ENCODE peak calls at places on chromosome 3, in six cellular contexts. One of them, this sample, is unnamed.

GRCh38 chr3:120908803-120909601 is 997 bp downstream of the STXBP5L start:
- DNase-seq in occipital lobe: no peak
- DNase-seq in colonic mucosa: no peak
- DNase-seq in fibroblast of lung: no peak
- DNase-seq in naive thymus-derived CD4-positive, alpha-beta T cell: no peak
- DNase-seq in NAMALWA: no peak
- DNase-seq in this sample: peak

GRCh38 chr3:124685481-124685880 is 44.8 kb upstream of the UMPS start:
- DNase-seq in occipital lobe: no peak
- DNase-seq in colonic mucosa: no peak
- DNase-seq in fibroblast of lung: no peak
- DNase-seq in naive thymus-derived CD4-positive, alpha-beta T cell: no peak
- DNase-seq in NAMALWA: no peak
- DNase-seq in this sample: no peak

GRCh38 chr3:197028711-197029510 is 706 bp downstream of the MELTF start:
- DNase-seq in occipital lobe: no peak
- DNase-seq in colonic mucosa: peak
- DNase-seq in fibroblast of lung: no peak
- DNase-seq in naive thymus-derived CD4-positive, alpha-beta T cell: peak
- DNase-seq in NAMALWA: no peak
- DNase-seq in this sample: peak

GRCh38 chr3:67450153-67450552 is 204.3 kb downstream of the SUCLG2 start:
- DNase-seq in occipital lobe: no peak
- DNase-seq in colonic mucosa: no peak
- DNase-seq in fibroblast of lung: no peak
- DNase-seq in naive thymus-derived CD4-positive, alpha-beta T cell: no peak
- DNase-seq in NAMALWA: no peak
- DNase-seq in this sample: no peak

GRCh38 chr3:47001731-47002489 is 22.4 kb downstream of the NBEAL2 start:
- DNase-seq in occipital lobe: no peak
- DNase-seq in colonic mucosa: no peak
- DNase-seq in fibroblast of lung: no peak
- DNase-seq in naive thymus-derived CD4-positive, alpha-beta T cell: no peak
- DNase-seq in NAMALWA: no peak
- DNase-seq in this sample: no peak

GRCh38 chr3:102360211-102360610 is 74.6 kb upstream of the ZPLD1 start:
- DNase-seq in occipital lobe: no peak
- DNase-seq in colonic mucosa: no peak
- DNase-seq in fibroblast of lung: no peak
- DNase-seq in naive thymus-derived CD4-positive, alpha-beta T cell: no peak
- DNase-seq in NAMALWA: no peak
- DNase-seq in this sample: no peak

GRCh38 chr3:30548605-30549004 is 57.8 kb upstream of the TGFBR2 start:
- DNase-seq in occipital lobe: no peak
- DNase-seq in colonic mucosa: no peak
- DNase-seq in fibroblast of lung: no peak
- DNase-seq in naive thymus-derived CD4-positive, alpha-beta T cell: no peak
- DNase-seq in NAMALWA: peak
- DNase-seq in this sample: no peak

GRCh38 chr3:42063886-42064285 is 27.3 kb upstream of the TRAK1 start:
- DNase-seq in occipital lobe: no peak
- DNase-seq in colonic mucosa: peak
- DNase-seq in fibroblast of lung: peak
- DNase-seq in naive thymus-derived CD4-positive, alpha-beta T cell: no peak
- DNase-seq in NAMALWA: no peak
- DNase-seq in this sample: peak

GRCh38 chr3:77686560-77686959 is 646.7 kb downstream of the ROBO2 start:
- DNase-seq in occipital lobe: no peak
- DNase-seq in colonic mucosa: no peak
- DNase-seq in fibroblast of lung: no peak
- DNase-seq in naive thymus-derived CD4-positive, alpha-beta T cell: no peak
- DNase-seq in NAMALWA: no peak
- DNase-seq in this sample: peak

GRCh38 chr3:146169891-146170290 is 8.9 kb upstream of the PLOD2 start:
- DNase-seq in occipital lobe: no peak
- DNase-seq in colonic mucosa: no peak
- DNase-seq in fibroblast of lung: no peak
- DNase-seq in naive thymus-derived CD4-positive, alpha-beta T cell: no peak
- DNase-seq in NAMALWA: peak
- DNase-seq in this sample: no peak

GRCh38 chr3:139934557-139935070 is 371 bp upstream of the CLSTN2 start:
- DNase-seq in occipital lobe: peak
- DNase-seq in colonic mucosa: peak
- DNase-seq in fibroblast of lung: peak
- DNase-seq in naive thymus-derived CD4-positive, alpha-beta T cell: no peak
- DNase-seq in NAMALWA: no peak
- DNase-seq in this sample: peak

GRCh38 chr3:71208273-71209095 is 375.0 kb downstream of the FOXP1 start:
- DNase-seq in occipital lobe: no peak
- DNase-seq in colonic mucosa: peak
- DNase-seq in fibroblast of lung: peak
- DNase-seq in naive thymus-derived CD4-positive, alpha-beta T cell: no peak
- DNase-seq in NAMALWA: no peak
- DNase-seq in this sample: no peak

GRCh38 chr3:82736696-82737277 is 975.3 kb upstream of the GBE1 start:
- DNase-seq in occipital lobe: no peak
- DNase-seq in colonic mucosa: no peak
- DNase-seq in fibroblast of lung: no peak
- DNase-seq in naive thymus-derived CD4-positive, alpha-beta T cell: no peak
- DNase-seq in NAMALWA: peak
- DNase-seq in this sample: no peak